ENCODE peak calls at places on chromosomes 4 and X, in nine cellular contexts. A, P, U, Z, E, R, V, Q and T are unnamed samples.

GRCh38 chr4:40628888-40629287 is 776 bp downstream of the RBM47 start:
- DNase-seq in E (no peak), R (no peak), P (no peak), U (no peak), V (no peak), A (no peak), Q (no peak), Z (no peak), T (no peak)

GRCh38 chr4:6463311-6464289 is 8.8 kb downstream of the PPP2R2C start:
- DNase-seq in A (no peak), U (peak; percentile 15), Z (no peak), P (peak; percentile 67), V (peak; percentile 49), Q (no peak), E (no peak), R (peak; percentile 21), T (no peak)

GRCh38 chrX:123223409-123223808 is 39.3 kb downstream of the GRIA3 start:
- DNase-seq in E (no peak), Q (no peak), A (no peak), R (no peak), V (no peak), Z (no peak), P (no peak), U (no peak), T (no peak)

GRCh38 chrX:51456814-51457213 is 39.6 kb downstream of the NUDT11 start:
- DNase-seq in E (peak; percentile 0), U (no peak), Z (no peak), A (no peak), V (no peak), Q (no peak), P (no peak), R (no peak), T (no peak)

GRCh38 chr4:180028682-180029081 is 2214.5 kb upstream of the TENM3 start:
- DNase-seq in U (peak; percentile 41), A (no peak), R (peak; percentile 59), Z (no peak), Q (no peak), P (peak; percentile 89), E (peak; percentile 1), V (peak; percentile 34), T (no peak)

GRCh38 chr4:151727365-151727764 is 33.4 kb downstream of the GATB start:
- DNase-seq in P (no peak), A (no peak), U (no peak), Z (no peak), R (no peak), Q (no peak), V (no peak), E (no peak), T (no peak)

GRCh38 chrX:140701480-140701879 is 8.1 kb upstream of the LINC00632 start:
- DNase-seq in R (no peak), E (peak; percentile 62), V (no peak), A (no peak), U (no peak), Z (no peak), Q (no peak), P (no peak), T (peak; percentile 1)

GRCh38 chr4:129604632-129605031 is 508.7 kb downstream of the C4orf33 start:
- DNase-seq in V (no peak), U (no peak), R (no peak), A (no peak), Z (no peak), E (no peak), Q (no peak), P (no peak), T (no peak)

GRCh38 chr4:152935138-152935537 is 985 bp upstream of the FHDC1 start:
- DNase-seq in P (peak; percentile 87), V (no peak), Z (no peak), A (peak; percentile 40), Q (no peak), R (peak; percentile 80), E (no peak), U (no peak), T (peak; percentile 73)

GRCh38 chr4:139419388-139419914 is 34.5 kb upstream of the RAB33B start:
- DNase-seq in Z (peak; percentile 12), E (peak; percentile 96), R (peak; percentile 61), Q (peak; percentile 31), V (no peak), A (no peak), U (no peak), P (no peak), T (no peak)

GRCh38 chrX:31656013-31656412 is 584.2 kb upstream of the FTHL17 start:
- DNase-seq in V (no peak), Q (no peak), R (no peak), P (no peak), E (peak; percentile 27), Z (no peak), A (no peak), U (no peak), T (no peak)

GRCh38 chr4:8144359-8144758 is 14.3 kb downstream of the ABLIM2 start:
- DNase-seq in V (no peak), P (peak; percentile 78), R (no peak), A (no peak), Z (no peak), U (peak; percentile 86), Q (no peak), E (no peak), T (no peak)

GRCh38 chr4:44908565-44908964 is 182.2 kb upstream of the GNPDA2 start:
- DNase-seq in E (no peak), Z (no peak), A (no peak), Q (no peak), V (no peak), U (no peak), R (no peak), P (no peak), T (no peak)

GRCh38 chrX:48520976-48521352 is 644 bp upstream of the EBP start:
- DNase-seq in P (no peak), E (no peak), Q (no peak), U (no peak), R (no peak), V (no peak), A (peak; percentile 3), Z (no peak), T (no peak)

GRCh38 chrX:11351375-11352295 is 58.4 kb downstream of the AMELX start:
- DNase-seq in Z (no peak), A (peak; percentile 42), Q (peak; percentile 78), U (peak; percentile 77), P (no peak), R (peak; percentile 58), V (no peak), E (peak; percentile 82), T (peak; percentile 35)

GRCh38 chrX:20455001-20455400 is 188.3 kb upstream of the RPS6KA3 start:
- DNase-seq in A (no peak), P (no peak), R (no peak), Q (no peak), E (no peak), Z (no peak), V (no peak), U (no peak), T (no peak)

GRCh38 chr4:152679414-152680281 is at the start of gene TMEM154:
- DNase-seq in R (peak; percentile 91), U (peak; percentile 70), V (peak; percentile 77), Z (peak; percentile 62), E (peak; percentile 91), P (peak; percentile 92), A (peak; percentile 68), Q (peak; percentile 36), T (peak; percentile 84)

GRCh38 chr4:7771056-7771455 is 168.6 kb downstream of the AFAP1 start:
- DNase-seq in U (no peak), A (no peak), V (peak; percentile 23), P (no peak), E (no peak), R (no peak), Z (no peak), Q (no peak), T (no peak)

GRCh38 chr4:1851575-1852415 is 4.2 kb downstream of the LETM1 start:
- DNase-seq in P (no peak), A (no peak), Q (no peak), U (no peak), Z (no peak), E (no peak), R (no peak), V (no peak), T (no peak)

GRCh38 chr4:137705171-137705783 is 173.0 kb upstream of the PCDH18 start:
- DNase-seq in Z (peak; percentile 35), P (no peak), E (peak; percentile 97), R (no peak), V (no peak), Q (peak; percentile 49), A (no peak), U (no peak), T (no peak)

GRCh38 chr4:82248903-82249632 is 124.7 kb downstream of the HNRNPD start:
- DNase-seq in E (no peak), R (no peak), P (no peak), A (no peak), V (no peak), Z (no peak), Q (no peak), U (no peak), T (no peak)
- TF ChIP-seq CTCF in E (no peak), R (no peak), P (no peak), A (no peak), V (no peak), Z (no peak), Q (no peak), U (no peak), T (no peak)

DNA sequence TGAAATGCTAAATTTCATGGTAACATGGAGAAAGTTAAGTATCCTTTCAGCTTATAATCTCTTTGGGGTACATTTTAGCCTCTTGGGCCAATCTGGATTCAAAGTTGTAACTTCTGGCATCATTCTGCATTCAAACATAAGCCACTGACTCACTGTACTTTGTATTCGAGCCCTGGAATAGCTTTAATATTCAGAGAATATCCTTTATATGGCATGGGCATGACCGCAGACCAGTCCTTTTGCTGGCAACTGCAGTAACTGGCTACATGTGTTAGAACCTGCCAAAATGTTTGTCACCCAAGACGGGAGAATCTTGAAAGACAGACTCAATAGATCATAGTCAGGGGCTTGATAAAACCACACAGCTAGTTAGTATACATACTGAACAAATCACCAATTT is 3.3 kb downstream of the GASK1B start:
- DNase-seq in Z (no peak), A (no peak), P (no peak), U (no peak), Q (no peak), R (no peak), E (no peak), V (no peak), T (no peak)
- H3K4me3 ChIP-seq in Z (no peak overlapping the region), A (peak overlapping the region; percentile 53), P (no peak overlapping the region), U (peak overlapping the region; percentile 65), Q (no peak overlapping the region), R (peak overlapping the region; percentile 31), E (peak overlapping the region; percentile 74), V (no peak overlapping the region), T (no peak overlapping the region)

GRCh38 chr4:177380730-177381287 is 61.4 kb downstream of the AGA start:
- DNase-seq in U (no peak), P (peak; percentile 95), E (no peak), A (no peak), Q (no peak), V (no peak), R (no peak), Z (no peak), T (no peak)
- TF ChIP-seq CTCF in U (no peak), P (peak; percentile 76), E (no peak), A (no peak), Q (no peak), V (peak; percentile 24), R (no peak), Z (peak; percentile 3), T (no peak)

GRCh38 chr4:71230613-71231012 is 108.2 kb upstream of the SLC4A4 start:
- DNase-seq in R (no peak), Z (no peak), U (no peak), Q (no peak), A (no peak), E (no peak), V (no peak), P (no peak), T (no peak)
- H3K4me3 ChIP-seq in R (no peak overlapping the region), Z (no peak overlapping the region), U (peak overlapping the region; percentile 51), Q (no peak overlapping the region), A (no peak overlapping the region), E (no peak overlapping the region), V (no peak overlapping the region), P (no peak overlapping the region), T (no peak overlapping the region)